ENCODE peak calls at places on chromosome 12, in nine cellular contexts. One of them, this sample, is unnamed.

GRCh38 chr12:48925218-48925871 is at the start of gene FKBP11:
- DNase-seq in neural crest cell: peak; percentile 12
- DNase-seq in ELF-1: peak; percentile 33
- DNase-seq in naive thymus-derived CD8-positive, alpha-beta T cell: peak; percentile 78
- DNase-seq in iris pigment epithelial cell: peak; percentile 49
- DNase-seq in neural progenitor cell: peak; percentile 60
- DNase-seq in KG1: peak; percentile 16
- DNase-seq in NCI-H2029 treated with DMSO at 0.1 percent for 48 hours: no peak
- DNase-seq in activated CD8-positive, alpha-beta memory T cell treated with anti-CD3 and anti-CD28 coated beads for 24 hours: peak; percentile 91
- DNase-seq in this sample: peak; percentile 82

GRCh38 chr12:45284096-45284901 is 68.4 kb downstream of the ANO6 start:
- DNase-seq in NCI-H2029 treated with DMSO at 0.1 percent for 48 hours: no peak
- DNase-seq in naive thymus-derived CD8-positive, alpha-beta T cell: no peak
- DNase-seq in neural crest cell: no peak
- DNase-seq in neural progenitor cell: peak; percentile 60
- DNase-seq in activated CD8-positive, alpha-beta memory T cell treated with anti-CD3 and anti-CD28 coated beads for 24 hours: no peak
- DNase-seq in KG1: no peak
- DNase-seq in iris pigment epithelial cell: peak; percentile 95
- DNase-seq in ELF-1: peak; percentile 73
- DNase-seq in this sample: no peak

GRCh38 chr12:25924535-25925001 is 33.9 kb upstream of the RASSF8 start:
- DNase-seq in NCI-H2029 treated with DMSO at 0.1 percent for 48 hours: no peak
- DNase-seq in activated CD8-positive, alpha-beta memory T cell treated with anti-CD3 and anti-CD28 coated beads for 24 hours: no peak
- DNase-seq in ELF-1: peak; percentile 70
- DNase-seq in neural progenitor cell: peak; percentile 41
- DNase-seq in iris pigment epithelial cell: peak; percentile 9
- DNase-seq in naive thymus-derived CD8-positive, alpha-beta T cell: no peak
- DNase-seq in KG1: no peak
- DNase-seq in neural crest cell: no peak
- DNase-seq in this sample: no peak

GRCh38 chr12:28130234-28130624 is 60.0 kb upstream of the CCDC91 start:
- DNase-seq in KG1: no peak
- DNase-seq in activated CD8-positive, alpha-beta memory T cell treated with anti-CD3 and anti-CD28 coated beads for 24 hours: no peak
- DNase-seq in neural progenitor cell: no peak
- DNase-seq in naive thymus-derived CD8-positive, alpha-beta T cell: no peak
- DNase-seq in iris pigment epithelial cell: no peak
- DNase-seq in NCI-H2029 treated with DMSO at 0.1 percent for 48 hours: no peak
- DNase-seq in neural crest cell: no peak
- DNase-seq in ELF-1: no peak
- DNase-seq in this sample: no peak

GRCh38 chr12:7750350-7750749 is 3.2 kb upstream of the CLEC4C start:
- DNase-seq in iris pigment epithelial cell: no peak
- DNase-seq in ELF-1: no peak
- DNase-seq in naive thymus-derived CD8-positive, alpha-beta T cell: no peak
- DNase-seq in neural crest cell: no peak
- DNase-seq in neural progenitor cell: peak; percentile 69
- DNase-seq in NCI-H2029 treated with DMSO at 0.1 percent for 48 hours: no peak
- DNase-seq in KG1: no peak
- DNase-seq in activated CD8-positive, alpha-beta memory T cell treated with anti-CD3 and anti-CD28 coated beads for 24 hours: no peak
- DNase-seq in this sample: no peak

GRCh38 chr12:54173906-54174471 is 14.8 kb downstream of the SMUG1 start:
- DNase-seq in iris pigment epithelial cell: no peak
- DNase-seq in naive thymus-derived CD8-positive, alpha-beta T cell: no peak
- DNase-seq in ELF-1: no peak
- DNase-seq in NCI-H2029 treated with DMSO at 0.1 percent for 48 hours: no peak
- DNase-seq in neural progenitor cell: no peak
- DNase-seq in KG1: no peak
- DNase-seq in neural crest cell: no peak
- DNase-seq in activated CD8-positive, alpha-beta memory T cell treated with anti-CD3 and anti-CD28 coated beads for 24 hours: no peak
- DNase-seq in this sample: no peak

GRCh38 chr12:53055471-53056266 is 5.8 kb downstream of the TNS2 start:
- DNase-seq in activated CD8-positive, alpha-beta memory T cell treated with anti-CD3 and anti-CD28 coated beads for 24 hours: no peak
- DNase-seq in iris pigment epithelial cell: no peak
- DNase-seq in naive thymus-derived CD8-positive, alpha-beta T cell: no peak
- DNase-seq in neural crest cell: no peak
- DNase-seq in NCI-H2029 treated with DMSO at 0.1 percent for 48 hours: no peak
- DNase-seq in ELF-1: no peak
- DNase-seq in KG1: no peak
- DNase-seq in neural progenitor cell: no peak
- DNase-seq in this sample: no peak

GRCh38 chr12:29317556-29318363 is 63.2 kb downstream of the ERGIC2 start:
- DNase-seq in naive thymus-derived CD8-positive, alpha-beta T cell: peak; percentile 44
- DNase-seq in ELF-1: peak; percentile 32
- DNase-seq in NCI-H2029 treated with DMSO at 0.1 percent for 48 hours: peak; percentile 44
- DNase-seq in KG1: no peak
- DNase-seq in activated CD8-positive, alpha-beta memory T cell treated with anti-CD3 and anti-CD28 coated beads for 24 hours: no peak
- DNase-seq in neural progenitor cell: peak; percentile 74
- DNase-seq in neural crest cell: peak; percentile 3
- DNase-seq in iris pigment epithelial cell: peak; percentile 52
- DNase-seq in this sample: peak; percentile 47

GRCh38 chr12:3193131-3193530 is 116.0 kb downstream of the TSPAN9 start:
- DNase-seq in neural progenitor cell: no peak
- DNase-seq in ELF-1: no peak
- DNase-seq in NCI-H2029 treated with DMSO at 0.1 percent for 48 hours: no peak
- DNase-seq in KG1: no peak
- DNase-seq in iris pigment epithelial cell: no peak
- DNase-seq in neural crest cell: no peak
- DNase-seq in naive thymus-derived CD8-positive, alpha-beta T cell: no peak
- DNase-seq in activated CD8-positive, alpha-beta memory T cell treated with anti-CD3 and anti-CD28 coated beads for 24 hours: no peak
- DNase-seq in this sample: no peak

GRCh38 chr12:10469701-10470100 is 16.5 kb upstream of the KLRC1 start:
- DNase-seq in iris pigment epithelial cell: no peak
- DNase-seq in NCI-H2029 treated with DMSO at 0.1 percent for 48 hours: no peak
- DNase-seq in neural crest cell: no peak
- DNase-seq in ELF-1: no peak
- DNase-seq in activated CD8-positive, alpha-beta memory T cell treated with anti-CD3 and anti-CD28 coated beads for 24 hours: no peak
- DNase-seq in neural progenitor cell: no peak
- DNase-seq in KG1: no peak
- DNase-seq in naive thymus-derived CD8-positive, alpha-beta T cell: no peak
- DNase-seq in this sample: no peak

GRCh38 chr12:2372735-2373134 is 319.9 kb downstream of the CACNA1C start:
- DNase-seq in neural crest cell: no peak
- DNase-seq in iris pigment epithelial cell: no peak
- DNase-seq in KG1: no peak
- DNase-seq in neural progenitor cell: no peak
- DNase-seq in NCI-H2029 treated with DMSO at 0.1 percent for 48 hours: no peak
- DNase-seq in ELF-1: peak; percentile 63
- DNase-seq in activated CD8-positive, alpha-beta memory T cell treated with anti-CD3 and anti-CD28 coated beads for 24 hours: no peak
- DNase-seq in naive thymus-derived CD8-positive, alpha-beta T cell: no peak
- DNase-seq in this sample: no peak

GRCh38 chr12:69534389-69534822 is 50.9 kb upstream of the CCT2 start:
- DNase-seq in ELF-1: peak; percentile 88
- DNase-seq in neural progenitor cell: peak; percentile 61
- DNase-seq in naive thymus-derived CD8-positive, alpha-beta T cell: no peak
- DNase-seq in neural crest cell: peak; percentile 26
- DNase-seq in iris pigment epithelial cell: peak; percentile 100
- DNase-seq in KG1: no peak
- DNase-seq in NCI-H2029 treated with DMSO at 0.1 percent for 48 hours: peak; percentile 28
- DNase-seq in activated CD8-positive, alpha-beta memory T cell treated with anti-CD3 and anti-CD28 coated beads for 24 hours: no peak
- DNase-seq in this sample: no peak

GRCh38 chr12:4858385-4858784 is 51.3 kb upstream of the KCNA1 start:
- DNase-seq in neural progenitor cell: peak; percentile 86
- DNase-seq in ELF-1: peak; percentile 70
- DNase-seq in naive thymus-derived CD8-positive, alpha-beta T cell: no peak
- DNase-seq in NCI-H2029 treated with DMSO at 0.1 percent for 48 hours: no peak
- DNase-seq in activated CD8-positive, alpha-beta memory T cell treated with anti-CD3 and anti-CD28 coated beads for 24 hours: no peak
- DNase-seq in neural crest cell: peak; percentile 8
- DNase-seq in KG1: no peak
- DNase-seq in iris pigment epithelial cell: no peak
- DNase-seq in this sample: no peak

GRCh38 chr12:96908170-96908675 is 1.2 kb downstream of the NEDD1 start:
- DNase-seq in neural progenitor cell: no peak
- DNase-seq in KG1: no peak
- DNase-seq in neural crest cell: no peak
- DNase-seq in iris pigment epithelial cell: no peak
- DNase-seq in ELF-1: no peak
- DNase-seq in NCI-H2029 treated with DMSO at 0.1 percent for 48 hours: no peak
- DNase-seq in naive thymus-derived CD8-positive, alpha-beta T cell: peak; percentile 27
- DNase-seq in activated CD8-positive, alpha-beta memory T cell treated with anti-CD3 and anti-CD28 coated beads for 24 hours: no peak
- DNase-seq in this sample: peak; percentile 22

GRCh38 chr12:132527186-132527882 is 37.4 kb downstream of the FBRSL1 start:
- DNase-seq in NCI-H2029 treated with DMSO at 0.1 percent for 48 hours: no peak
- DNase-seq in ELF-1: no peak
- DNase-seq in neural crest cell: no peak
- DNase-seq in naive thymus-derived CD8-positive, alpha-beta T cell: no peak
- DNase-seq in iris pigment epithelial cell: no peak
- DNase-seq in KG1: no peak
- DNase-seq in activated CD8-positive, alpha-beta memory T cell treated with anti-CD3 and anti-CD28 coated beads for 24 hours: no peak
- DNase-seq in neural progenitor cell: no peak
- DNase-seq in this sample: no peak

GRCh38 chr12:97944576-97944975 is 482.0 kb downstream of the RMST start:
- DNase-seq in NCI-H2029 treated with DMSO at 0.1 percent for 48 hours: no peak
- DNase-seq in neural crest cell: no peak
- DNase-seq in activated CD8-positive, alpha-beta memory T cell treated with anti-CD3 and anti-CD28 coated beads for 24 hours: no peak
- DNase-seq in KG1: no peak
- DNase-seq in naive thymus-derived CD8-positive, alpha-beta T cell: no peak
- DNase-seq in iris pigment epithelial cell: no peak
- DNase-seq in neural progenitor cell: no peak
- DNase-seq in ELF-1: no peak
- DNase-seq in this sample: no peak

GRCh38 chr12:29537292-29537691 is 39.8 kb upstream of the OVCH1 start:
- DNase-seq in iris pigment epithelial cell: peak; percentile 89
- DNase-seq in naive thymus-derived CD8-positive, alpha-beta T cell: no peak
- DNase-seq in NCI-H2029 treated with DMSO at 0.1 percent for 48 hours: no peak
- DNase-seq in ELF-1: no peak
- DNase-seq in neural progenitor cell: no peak
- DNase-seq in activated CD8-positive, alpha-beta memory T cell treated with anti-CD3 and anti-CD28 coated beads for 24 hours: no peak
- DNase-seq in neural crest cell: no peak
- DNase-seq in KG1: no peak
- DNase-seq in this sample: no peak

GRCh38 chr12:47903151-47903611 is 1.6 kb downstream of the VDR start:
- DNase-seq in neural progenitor cell: no peak
- DNase-seq in ELF-1: no peak
- DNase-seq in neural crest cell: no peak
- DNase-seq in activated CD8-positive, alpha-beta memory T cell treated with anti-CD3 and anti-CD28 coated beads for 24 hours: peak; percentile 62
- DNase-seq in NCI-H2029 treated with DMSO at 0.1 percent for 48 hours: no peak
- DNase-seq in KG1: no peak
- DNase-seq in iris pigment epithelial cell: peak; percentile 58
- DNase-seq in naive thymus-derived CD8-positive, alpha-beta T cell: no peak
- DNase-seq in this sample: no peak

GRCh38 chr12:65603428-65604351 is 220.6 kb upstream of the HMGA2 start:
- DNase-seq in activated CD8-positive, alpha-beta memory T cell treated with anti-CD3 and anti-CD28 coated beads for 24 hours: no peak
- DNase-seq in neural progenitor cell: peak; percentile 44
- DNase-seq in NCI-H2029 treated with DMSO at 0.1 percent for 48 hours: peak; percentile 8
- DNase-seq in iris pigment epithelial cell: peak; percentile 96
- DNase-seq in neural crest cell: no peak
- DNase-seq in naive thymus-derived CD8-positive, alpha-beta T cell: no peak
- DNase-seq in ELF-1: peak; percentile 44
- DNase-seq in KG1: no peak
- DNase-seq in this sample: no peak

GRCh38 chr12:115267464-115267863 is 583.5 kb upstream of the TBX3 start:
- DNase-seq in neural progenitor cell: no peak
- DNase-seq in NCI-H2029 treated with DMSO at 0.1 percent for 48 hours: no peak
- DNase-seq in naive thymus-derived CD8-positive, alpha-beta T cell: no peak
- DNase-seq in activated CD8-positive, alpha-beta memory T cell treated with anti-CD3 and anti-CD28 coated beads for 24 hours: no peak
- DNase-seq in KG1: no peak
- DNase-seq in neural crest cell: no peak
- DNase-seq in iris pigment epithelial cell: no peak
- DNase-seq in ELF-1: no peak
- DNase-seq in this sample: no peak

GRCh38 chr12:48936379-48936979 is 11.2 kb upstream of the FKBP11 start:
- DNase-seq in KG1: peak; percentile 26
- DNase-seq in ELF-1: peak; percentile 87
- DNase-seq in iris pigment epithelial cell: peak; percentile 65
- DNase-seq in neural crest cell: peak; percentile 89
- DNase-seq in activated CD8-positive, alpha-beta memory T cell treated with anti-CD3 and anti-CD28 coated beads for 24 hours: peak; percentile 93
- DNase-seq in naive thymus-derived CD8-positive, alpha-beta T cell: peak; percentile 91
- DNase-seq in NCI-H2029 treated with DMSO at 0.1 percent for 48 hours: peak; percentile 43
- DNase-seq in neural progenitor cell: peak; percentile 90
- DNase-seq in this sample: peak; percentile 75